ENCODE peak calls at places on chromosomes 11 and 22, in five cellular contexts. C is BE2C, L is A549, R is transverse colon, B is Peyer's patch. D is an unnamed sample. For H3K4me1, the result is how much of the 10 kb centered on the place peaks cover.

GRCh38 chr22:41092023-41092817 is at the start of gene EP300:
- DNase-seq in R (peak), C (peak), L (peak), B (peak), D (peak)

GRCh38 chr22:35230417-35230816 is 26.9 kb upstream of the HMGXB4 start:
- DNase-seq in L (no peak), C (no peak), R (no peak), B (no peak), D (no peak)

GRCh38 chr11:86713552-86713951 is 41.1 kb upstream of the ME3 start:
- DNase-seq in B (no peak), C (no peak), R (no peak), L (no peak), D (no peak)

GRCh38 chr11:126510621-126511370 is 155.3 kb downstream of the ST3GAL4 start:
- DNase-seq in C (no peak), B (no peak), R (no peak), L (no peak), D (no peak)

GRCh38 chr11:37712246-37712645 is 1114.2 kb upstream of the RAG2 start:
- DNase-seq in B (no peak), R (no peak), L (no peak), C (peak), D (no peak)

GRCh38 chr11:114921697-114922096 is 243.4 kb downstream of the NXPE2 start:
- DNase-seq in R (no peak), B (no peak), C (no peak), L (no peak), D (no peak)

GRCh38 chr11:117670443-117670842 is 126.6 kb downstream of the DSCAML1 start:
- DNase-seq in L (no peak), R (no peak), C (no peak), B (no peak), D (no peak)

GRCh38 chr11:29251738-29252137 is 765.1 kb downstream of the KCNA4 start:
- DNase-seq in C (no peak), L (no peak), R (no peak), B (no peak), D (no peak)

GRCh38 chr11:112523477-112523876 is 262.8 kb upstream of the PLET1 start:
- DNase-seq in C (peak), R (no peak), B (no peak), L (no peak), D (no peak)

GRCh38 chr11:62449451-62449851 is 30.6 kb downstream of the SCGB1A1 start:
- DNase-seq in B (no peak), C (no peak), R (peak), L (no peak), D (no peak)

GRCh38 chr22:50340157-50340879 is 2.8 kb upstream of the PPP6R2 start:
- DNase-seq in L (peak), C (peak), R (no peak), B (no peak), D (no peak)

GRCh38 chr11:121452609-121453150 is at the start of gene SORL1-AS1:
- DNase-seq in B (peak), C (no peak), R (peak), L (peak), D (peak)

GRCh38 chr11:93505703-93506102 is 37.5 kb downstream of the SMCO4 start:
- DNase-seq in L (no peak), R (no peak), C (no peak), B (no peak), D (no peak)

GRCh38 chr11:45180158-45180887 is 33.9 kb downstream of the PRDM11 start:
- DNase-seq in L (peak), C (peak), B (peak), R (peak), D (no peak)

GRCh38 chr22:19352766-19353165 is 61.2 kb upstream of the CLTCL1 start:
- DNase-seq in C (no peak), B (no peak), R (no peak), L (no peak), D (no peak)

GRCh38 chr22:25628494-25628893 is 64.0 kb downstream of the GRK3 start:
- DNase-seq in B (no peak), C (no peak), L (no peak), R (no peak), D (no peak)

GRCh38 chr22:25624486-25624885 is 60.0 kb downstream of the GRK3 start:
- DNase-seq in C (no peak), B (no peak), L (no peak), R (no peak), D (no peak)

GRCh38 chr22:25627271-25627848 is 62.9 kb downstream of the GRK3 start:
- DNase-seq in B (no peak), L (no peak), C (no peak), R (no peak), D (no peak)

GRCh38 chr22:25623851-25624250 is 59.4 kb downstream of the GRK3 start:
- DNase-seq in L (no peak), C (no peak), B (no peak), R (no peak), D (no peak)

GRCh38 chr22:25626146-25626992 is 61.9 kb downstream of the GRK3 start:
- DNase-seq in B (no peak), R (no peak), C (no peak), L (no peak), D (no peak)
- H3K4me3 ChIP-seq in B (no peak), R (no peak), C (no peak), L (no peak), D (no peak)

GRCh38 chr11:97610854-97611253 is 1221.0 kb downstream of the JRKL start:
- DNase-seq in C (no peak), R (no peak), L (no peak), B (no peak), D (no peak)
- TF ChIP-seq CTCF in C (peak), R (no peak), L (no peak), B (no peak), D (no peak)

DNA sequence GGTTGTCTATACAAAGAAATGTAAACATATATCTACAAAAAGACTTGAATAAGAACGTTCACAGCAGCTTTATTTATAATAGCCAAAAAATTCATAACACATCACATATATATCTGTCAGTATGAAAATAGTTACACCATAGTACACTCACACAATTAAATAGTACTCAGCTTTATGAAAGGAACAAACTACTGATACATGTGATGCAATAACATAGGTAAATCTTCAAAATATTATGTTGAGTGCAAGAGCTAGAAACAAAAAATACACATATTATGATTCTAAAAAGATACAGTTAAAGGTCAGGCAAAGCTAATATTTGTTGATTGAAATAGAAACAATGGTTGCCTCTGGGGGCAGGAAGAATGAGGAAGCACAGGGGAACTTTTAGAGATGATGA is 6.6 kb downstream of the MRGPRX2 start:
- DNase-seq in L (no peak), R (no peak), C (no peak), B (no peak), D (no peak)
- H3K4me1 ChIP-seq in L (under half), R (under half), C (under half), B (under half), D (under half)

DNA sequence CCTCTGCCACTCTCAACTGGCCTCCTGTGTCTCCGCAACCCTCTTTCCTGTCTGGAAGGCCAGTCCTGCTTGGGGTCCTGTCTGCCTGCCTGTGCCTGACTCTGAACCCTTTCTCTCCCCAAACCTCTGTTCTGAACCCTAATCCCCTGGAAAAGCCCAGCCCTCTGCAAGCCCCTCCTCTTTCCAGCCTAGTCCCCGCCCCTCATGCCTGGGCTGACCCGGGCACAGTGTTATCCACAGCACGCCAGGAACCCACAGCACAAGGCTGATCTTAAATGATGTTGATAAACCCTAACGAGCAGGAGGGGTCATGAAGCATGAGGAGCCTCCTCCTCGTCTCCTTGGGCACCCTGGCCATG is at the start of gene IFITM10:
- DNase-seq in C (no peak), R (peak), L (no peak), B (no peak), D (no peak)
- H3K4me3 ChIP-seq in C (no peak), R (peak), L (peak), B (peak), D (no peak)

GRCh38 chr11:67645521-67646457 is 4.7 kb downstream of the ACY3 start:
- DNase-seq in R (no peak), B (no peak), C (no peak), L (no peak), D (no peak)
- TF ChIP-seq CTCF in R (no peak), B (no peak), C (no peak), L (no peak), D (no peak)

GRCh38 chr11:95255523-95256165 is 24.6 kb upstream of the SESN3 start:
- DNase-seq in B (no peak), R (no peak), L (no peak), C (no peak), D (no peak)
- H3K4me1 ChIP-seq in B (under half), R (under half), L (under half), C (under half), D (under half)

DNA sequence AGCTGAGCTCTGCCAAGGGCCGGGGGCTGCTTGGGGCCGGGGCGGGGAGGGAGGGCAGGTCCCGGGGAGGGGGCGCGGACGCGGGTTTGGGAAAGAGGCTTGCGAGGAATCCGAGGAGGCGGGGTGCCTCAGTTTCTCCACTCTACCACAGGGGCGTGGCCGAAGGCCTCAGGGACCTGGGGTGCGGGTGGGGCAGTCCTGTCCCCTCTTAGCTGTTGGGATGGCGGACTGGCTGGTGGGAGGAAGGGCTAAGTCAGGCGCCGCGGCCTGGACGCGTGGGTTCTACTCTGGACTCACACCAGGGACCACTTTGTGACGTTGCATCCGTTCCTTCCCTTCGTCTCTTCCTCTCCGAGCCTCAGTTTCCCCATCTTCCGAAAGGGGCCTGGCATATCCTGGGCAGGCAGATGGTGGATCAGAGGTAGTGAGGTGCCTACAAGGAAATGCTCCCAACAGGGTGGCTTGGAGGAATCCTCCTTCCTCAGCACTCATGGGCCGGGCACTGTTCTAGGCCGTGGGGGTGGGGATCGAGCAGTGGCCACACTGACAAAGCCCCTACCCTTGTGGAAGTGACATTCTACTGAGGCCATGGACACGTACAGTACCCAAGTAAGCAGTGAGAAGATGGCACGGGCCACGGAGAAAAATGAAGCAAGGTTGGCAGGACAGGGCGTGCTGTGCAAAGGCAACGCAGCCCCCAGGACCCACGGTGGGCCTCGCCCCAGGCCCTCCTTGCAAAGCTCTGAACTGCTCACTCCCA is 13.2 kb downstream of the IGLL1 start:
- DNase-seq in L (no peak), C (no peak), R (no peak), B (no peak), D (no peak)
- H3K4me3 ChIP-seq in L (no peak), C (peak), R (peak), B (peak), D (no peak)

DNA sequence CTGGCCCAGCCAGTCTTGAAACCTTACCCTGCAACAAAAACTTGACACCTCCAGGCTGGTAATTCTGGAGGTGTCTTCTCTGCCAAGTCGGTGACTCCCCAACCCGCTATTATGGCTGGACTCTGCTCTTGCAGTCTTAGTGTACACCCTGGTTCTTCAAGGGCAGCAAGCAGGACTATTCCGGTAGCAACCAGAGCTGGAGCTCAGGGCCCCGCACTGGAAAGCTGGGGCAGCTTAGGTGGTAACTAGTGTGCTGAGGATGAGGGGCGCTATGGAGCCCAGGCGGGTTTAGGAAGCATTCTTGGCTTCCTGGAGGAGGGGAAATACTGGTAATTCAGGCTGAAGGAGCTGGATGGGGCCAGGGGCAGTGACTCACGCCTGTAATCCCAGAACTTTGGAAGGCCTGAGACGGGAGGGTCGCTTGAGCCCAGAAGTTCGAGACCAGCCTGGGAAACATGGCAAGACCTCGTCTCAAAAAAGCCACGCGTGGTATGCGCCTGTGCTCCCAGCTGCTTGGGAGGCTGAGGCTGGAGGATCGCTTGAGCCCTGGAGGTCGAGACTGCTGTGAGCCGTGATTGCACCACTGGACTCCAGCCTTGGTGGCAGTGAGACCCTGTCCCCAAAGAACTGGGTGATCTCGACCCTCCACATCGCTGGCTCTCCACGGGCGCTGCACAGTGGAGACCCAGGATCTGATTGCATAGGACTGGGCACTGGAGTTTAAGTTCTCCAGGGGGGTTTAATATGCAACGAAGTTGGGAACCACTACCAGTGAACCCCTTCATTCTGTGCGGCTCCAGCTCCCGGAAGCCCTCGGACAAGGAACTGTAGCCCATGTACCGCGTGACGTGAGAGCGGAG is 10.6 kb upstream of the AIFM3 start:
- DNase-seq in B (no peak), R (peak), C (no peak), L (peak), D (no peak)
- TF ChIP-seq CTCF in B (no peak), R (no peak), C (no peak), L (peak), D (no peak)

GRCh38 chr11:134613646-134614045 is 201.6 kb upstream of the B3GAT1 start:
- DNase-seq in R (no peak), C (no peak), B (no peak), L (no peak), D (no peak)
- H3K4me1 ChIP-seq in R (under half), C (under half), B (under half), L (under half), D (under half)